ENCODE peak calls at places on chromosomes 6 and 20, in eight cellular contexts. I is IMR-90, X is esophagus squamous epithelium, U is PC-9, B is pancreas, N is ascending aorta, Y is Peyer's patch, A is heart left ventricle. O is an unnamed sample. For H3K4me1, the result is how much of the 10 kb centered on the place peaks cover.

GRCh38 chr6:9933674-9934073 is 481.2 kb downstream of the TFAP2A start:
- DNase-seq in U (no peak), X (no peak), A (no peak), B (no peak), I (no peak), Y (no peak), N (no peak), O (no peak)

GRCh38 chr6:149859368-149859767 is 4.8 kb downstream of the LRP11 start:
- DNase-seq in X (no peak), N (no peak), A (no peak), U (peak), Y (no peak), I (peak), B (no peak), O (no peak)

GRCh38 chr20:2762578-2763131 is 37.8 kb downstream of the CPXM1 start:
- DNase-seq in A (no peak), U (no peak), B (no peak), N (no peak), X (no peak), Y (no peak), I (no peak), O (no peak)

GRCh38 chr6:49890988-49891387 is 24.7 kb upstream of the CRISP1 start:
- DNase-seq in Y (no peak), B (no peak), A (no peak), N (no peak), I (no peak), X (no peak), U (no peak), O (no peak)

GRCh38 chr6:160510199-160510598 is 153.9 kb downstream of the LPA start:
- DNase-seq in A (no peak), N (no peak), I (peak), U (no peak), B (no peak), Y (no peak), X (no peak), O (no peak)

GRCh38 chr6:43402819-43403218 is 24.5 kb upstream of the ABCC10 start:
- DNase-seq in N (no peak), B (no peak), A (no peak), U (no peak), Y (no peak), X (no peak), I (no peak), O (no peak)

GRCh38 chr20:47129306-47129705 is 227.2 kb downstream of the ZMYND8 start:
- DNase-seq in I (no peak), U (no peak), Y (no peak), A (no peak), B (no peak), N (no peak), X (no peak), O (no peak)

GRCh38 chr6:17871836-17872235 is 115.6 kb downstream of the KIF13A start:
- DNase-seq in A (no peak), I (no peak), Y (no peak), N (no peak), U (no peak), X (no peak), B (no peak), O (no peak)

GRCh38 chr6:139944976-139945375 is 570.5 kb upstream of the CITED2 start:
- DNase-seq in N (no peak), I (no peak), Y (no peak), U (no peak), A (no peak), X (no peak), B (no peak), O (no peak)

GRCh38 chr6:37298958-37299357 is 41.0 kb upstream of the TMEM217 start:
- DNase-seq in X (no peak), I (no peak), B (no peak), Y (no peak), N (no peak), A (no peak), U (no peak), O (no peak)

GRCh38 chr20:38165966-38166706 is 1.1 kb upstream of the TGM2 start:
- DNase-seq in Y (no peak), N (no peak), A (no peak), I (peak), X (no peak), B (no peak), U (no peak), O (no peak)

GRCh38 chr6:44229376-44230033 is 6.1 kb downstream of the SLC29A1 start:
- DNase-seq in U (peak), Y (no peak), I (no peak), B (no peak), X (no peak), A (no peak), N (no peak), O (no peak)

GRCh38 chr6:106360410-106360988 is at the start of gene CRYBG1:
- DNase-seq in N (no peak), Y (peak), A (peak), I (no peak), U (peak), X (no peak), B (peak), O (peak)

GRCh38 chr6:67888886-67889681 is 746.0 kb upstream of the ADGRB3 start:
- DNase-seq in I (no peak), U (no peak), B (no peak), Y (no peak), N (no peak), A (no peak), X (no peak), O (no peak)

DNA sequence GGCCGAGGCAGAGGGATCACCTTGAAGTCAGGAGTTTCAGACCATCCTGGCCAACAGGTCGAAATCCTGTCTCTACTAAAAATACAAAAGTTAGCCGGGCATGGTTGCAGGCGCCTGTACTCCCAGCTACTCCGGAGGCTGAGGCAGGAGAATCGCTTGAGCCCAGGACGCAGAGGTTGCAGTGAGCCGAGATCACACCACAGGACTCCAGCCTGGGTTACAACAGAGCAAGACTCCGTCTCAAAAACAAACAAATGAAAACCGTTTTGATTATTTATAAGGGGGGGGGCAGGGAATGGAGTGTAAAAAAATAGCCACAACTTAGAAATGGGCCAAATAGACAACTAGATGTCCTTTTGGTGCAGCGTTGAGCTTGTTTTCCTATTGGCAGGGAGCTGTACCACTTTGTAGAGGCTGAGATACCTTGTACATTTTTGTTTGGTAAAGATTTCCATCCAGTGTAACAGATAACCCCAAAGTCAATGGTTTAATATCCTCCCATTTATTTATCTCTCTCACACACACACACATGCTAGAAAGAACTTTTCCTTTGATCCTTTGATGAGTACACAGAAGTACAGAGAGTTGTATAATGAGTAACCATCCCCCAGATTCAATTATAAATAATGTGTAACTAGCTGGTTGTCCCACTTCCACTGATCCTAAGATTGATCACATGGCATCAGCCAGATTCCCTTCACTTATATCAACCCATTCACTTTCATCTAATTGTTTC is 477.5 kb downstream of the PRKN start:
- DNase-seq in U (no peak), B (no peak), I (no peak), Y (no peak), N (no peak), A (no peak), X (no peak), O (no peak)
- H3K27ac ChIP-seq in U (no peak), B (no peak), I (no peak), Y (no peak), N (no peak), A (no peak), X (no peak), O (no peak)

DNA sequence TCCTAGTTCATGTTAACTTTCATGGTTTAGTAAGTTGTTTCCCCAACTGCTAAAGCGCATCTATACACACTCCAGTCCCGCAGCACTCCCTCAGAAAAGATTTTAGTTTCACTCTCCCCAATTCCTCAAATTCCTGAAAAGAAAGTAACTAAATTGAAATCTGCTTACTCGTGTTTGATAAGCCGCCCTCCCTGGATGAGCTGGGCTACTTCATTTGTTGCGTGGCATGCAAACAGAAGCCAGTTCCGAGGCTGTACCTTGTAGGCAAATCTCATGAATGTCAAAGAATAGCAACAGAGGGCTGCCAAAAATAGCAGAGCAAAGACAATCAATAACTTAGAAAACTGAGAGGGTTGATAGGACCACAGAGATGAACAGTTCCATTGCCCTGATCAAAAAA is 16.9 kb downstream of the MPC1 start:
- DNase-seq in B (no peak), X (no peak), N (no peak), I (peak), Y (no peak), A (no peak), U (no peak), O (no peak)
- H3K4me3 ChIP-seq in B (no peak), X (no peak), N (no peak), I (no peak), Y (no peak), A (no peak), U (no peak), O (no peak)

DNA sequence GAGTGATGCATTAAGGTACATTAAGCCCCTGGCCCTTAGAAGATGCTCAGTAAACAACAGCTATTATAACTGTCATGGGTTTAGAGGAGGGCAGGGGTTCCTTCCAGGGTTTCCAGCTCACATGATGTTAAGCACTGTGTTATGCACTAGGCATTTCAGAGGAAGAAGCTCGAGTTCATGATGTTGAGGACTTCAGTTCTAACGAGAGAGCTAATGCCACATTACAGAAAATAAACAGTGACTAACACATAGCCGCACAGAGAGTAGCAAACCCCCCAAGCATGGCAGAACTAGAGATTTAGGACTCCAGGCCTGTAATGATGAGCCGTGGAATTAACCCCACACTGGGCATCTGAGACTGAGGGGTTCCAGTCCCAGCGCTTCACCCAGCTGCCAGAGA is 105.2 kb downstream of the UNC5CL start:
- DNase-seq in U (no peak), X (no peak), A (no peak), N (no peak), B (no peak), I (peak), Y (no peak), O (no peak)
- H3K4me1 ChIP-seq in U (under half), X (under half), A (under half), N (under half), B (under half), I (under half), Y (under half), O (under half)

DNA sequence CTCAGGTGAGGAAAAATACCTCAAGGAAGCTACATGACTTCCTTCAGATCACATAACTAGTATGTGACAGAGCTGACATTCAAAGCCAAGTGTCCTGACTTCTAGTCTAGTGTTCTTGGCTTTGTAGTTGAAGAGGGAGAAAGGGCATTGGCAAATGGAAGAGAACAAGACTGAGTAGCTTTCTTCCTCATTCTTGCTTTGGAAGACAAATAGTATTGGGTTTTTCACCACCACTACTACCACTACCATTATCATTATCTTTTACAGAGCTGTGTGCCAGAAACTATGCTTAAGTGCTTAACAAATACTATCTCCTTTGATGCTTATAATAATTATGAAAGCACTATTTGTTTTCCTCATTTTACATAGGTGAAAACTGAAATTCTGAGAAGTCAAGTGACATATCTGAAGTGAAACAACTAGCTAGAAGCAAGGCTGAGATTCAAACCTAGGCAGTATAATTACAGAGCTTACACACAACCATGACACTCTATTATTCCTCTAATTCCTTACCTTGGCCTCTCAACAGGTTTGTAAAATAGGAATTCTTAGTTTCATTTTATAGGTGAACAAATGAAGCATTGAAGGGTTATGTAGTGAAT is 6.8 kb downstream of the ACSS2 start:
- DNase-seq in N (no peak), A (no peak), U (peak), I (no peak), X (no peak), Y (no peak), B (no peak), O (no peak)
- H3K27ac ChIP-seq in N (peak), A (no peak), U (no peak), I (no peak), X (no peak), Y (no peak), B (no peak), O (no peak)

GRCh38 chr6:70956191-70956450 is 739 bp downstream of the B3GAT2 start:
- DNase-seq in I (no peak), N (no peak), X (no peak), U (no peak), B (no peak), Y (no peak), A (no peak), O (no peak)
- H3K4me3 ChIP-seq in I (peak), N (peak), X (peak), U (peak), B (peak), Y (peak), A (peak), O (peak)

GRCh38 chr6:45421700-45422540 is 44.2 kb upstream of the SUPT3H start:
- DNase-seq in N (no peak), I (peak), X (peak), Y (peak), U (peak), A (peak), B (peak), O (no peak)
- H3K4me1 ChIP-seq in N (under half), I (under half), X (under half), Y (under half), U (under half), A (under half), B (under half), O (under half)

GRCh38 chr6:107786179-107786578 is 37.9 kb downstream of the SCML4 start:
- DNase-seq in X (no peak), A (no peak), U (no peak), B (no peak), N (no peak), Y (peak), I (no peak), O (no peak)
- H3K27ac ChIP-seq in X (no peak), A (no peak), U (no peak), B (no peak), N (no peak), Y (no peak), I (no peak), O (peak)